ENCODE peak calls at places on chromosomes 6 and 20, in five cellular contexts. H is GM23248, I is KG1, X is amniotic stem cell, M is Kasumi-1. W is an unnamed sample.

GRCh38 chr6:141552031-141552430 is 580.7 kb upstream of the GJE1 start:
- DNase-seq in H (no peak), I (no peak), X (no peak), M (no peak), W (no peak)

GRCh38 chr6:166244353-166245045 is 63.7 kb downstream of the PRR18 start:
- DNase-seq in H (no peak), I (no peak), X (no peak), M (no peak), W (no peak)

GRCh38 chr6:168451805-168452204 is 10.8 kb downstream of the SMOC2 start:
- DNase-seq in H (no peak), I (no peak), X (no peak), M (no peak), W (no peak)

GRCh38 chr20:3712279-3712873 is at the start of gene SIGLEC1:
- DNase-seq in H (no peak), I (no peak), X (no peak), M (peak), W (no peak)

GRCh38 chr20:37275125-37275524 is 13.5 kb upstream of the GHRH start:
- DNase-seq in H (no peak), I (no peak), X (no peak), M (peak), W (no peak)

GRCh38 chr6:152091851-152092341 is 284.4 kb downstream of the ESR1 start:
- DNase-seq in H (peak), I (no peak), X (no peak), M (no peak), W (peak)

GRCh38 chr20:46260480-46260879 is 47.8 kb downstream of the CDH22 start:
- DNase-seq in H (peak), I (no peak), X (no peak), M (no peak), W (no peak)

GRCh38 chr6:169115632-169116031 is 138.0 kb downstream of the THBS2 start:
- DNase-seq in H (no peak), I (no peak), X (no peak), M (peak), W (no peak)

GRCh38 chr20:478010-478948 is 15.9 kb upstream of the TBC1D20 start:
- DNase-seq in H (peak), I (no peak), X (no peak), M (no peak), W (peak)

GRCh38 chr6:53585208-53585903 is 40.5 kb upstream of the GCLC start:
- DNase-seq in H (no peak), I (no peak), X (no peak), M (no peak), W (no peak)

GRCh38 chr20:58818585-58819285 is 32.0 kb downstream of the GNAS-AS1 start:
- DNase-seq in H (peak), I (no peak), X (peak), M (no peak), W (peak)

GRCh38 chr6:170286246-170286933 is 4.5 kb downstream of the DLL1 start:
- DNase-seq in H (no peak), I (no peak), X (no peak), M (no peak), W (no peak)

GRCh38 chr20:57473246-57474042 is 51.5 kb downstream of the CTCFL start:
- DNase-seq in H (no peak), I (peak), X (no peak), M (peak), W (no peak)

GRCh38 chr6:18350728-18351127 is 36.4 kb upstream of the RNF144B start:
- DNase-seq in H (no peak), I (no peak), X (no peak), M (peak), W (no peak)

W was measured in adipocyte.